ENCODE peak calls at places on chromosomes 12 and 14, in four cellular contexts. H, N, K and R are unnamed samples.

GRCh38 chr12:2691001-2691339 is 103.8 kb upstream of the FKBP4 start:
- DNase-seq in H (no peak), N (no peak), K (peak; percentile 85), R (no peak)

GRCh38 chr12:42588981-42589464 is 523 bp downstream of the PRICKLE1 start:
- DNase-seq in H (no peak), N (peak; percentile 29), K (no peak), R (peak; percentile 34)

GRCh38 chr12:95218164-95218851 is 701 bp downstream of the VEZT start:
- DNase-seq in H (no peak), N (no peak), K (peak; percentile 76), R (peak; percentile 72)

GRCh38 chr14:35789651-35790050 is 19.4 kb downstream of the RALGAPA1 start:
- DNase-seq in H (no peak), N (no peak), K (no peak), R (no peak)

GRCh38 chr12:68374315-68374982 is 42.3 kb upstream of the MDM1 start:
- DNase-seq in H (no peak), N (no peak), K (no peak), R (no peak)

GRCh38 chr12:64733857-64734256 is 25.3 kb downstream of the GNS start:
- DNase-seq in H (no peak), N (no peak), K (no peak), R (no peak)

GRCh38 chr14:75182820-75183219 is 6.4 kb upstream of the TMED10 start:
- DNase-seq in H (no peak), N (peak; percentile 46), K (no peak), R (no peak)

GRCh38 chr12:95955549-95956159 is 12.5 kb downstream of the AMDHD1 start:
- DNase-seq in H (no peak), N (no peak), K (no peak), R (no peak)

GRCh38 chr12:71546322-71546861 is 106.8 kb downstream of the LGR5 start:
- DNase-seq in H (no peak), N (no peak), K (no peak), R (no peak)

GRCh38 chr12:34016361-34016760 is 5.9 kb upstream of the ALG10 start:
- DNase-seq in H (no peak), N (no peak), K (no peak), R (no peak)

GRCh38 chr14:89137514-89138163 is 279.4 kb downstream of the FOXN3 start:
- DNase-seq in H (no peak), N (peak; percentile 76), K (no peak), R (no peak)

GRCh38 chr12:53267309-53268008 is 640 bp upstream of the ESPL1 start:
- DNase-seq in H (no peak), N (no peak), K (no peak), R (peak; percentile 37)

GRCh38 chr12:6266431-6267006 is 44.0 kb upstream of the PLEKHG6 start:
- DNase-seq in H (no peak), N (no peak), K (peak; percentile 14), R (peak; percentile 91)

GRCh38 chr12:19120795-19121194 is 8.7 kb upstream of the PLEKHA5 start:
- DNase-seq in H (no peak), N (no peak), K (no peak), R (no peak)